ENCODE peak calls at places on chromosomes 4 and X, in seven cellular contexts. One of them, this sample, is unnamed.

GRCh38 chr4:86482851-86483490 is 111.1 kb upstream of the PTPN13 start:
- ATAC-seq in GM12878: peak
- ATAC-seq in left lung: no peak
- ATAC-seq in CD8-positive, alpha-beta T cell: no peak
- ATAC-seq in left ventricle myocardium superior: no peak
- ATAC-seq in PC-3: no peak
- ATAC-seq in stimulated activated naive CD8-positive, alpha-beta T cell treated with anti-CD3 and anti-CD28 coated beads, Interleukin-15, Interleukin-2, amounts not matched to agents 100 U/mL and 50 U/mL, for 24 hours: no peak
- ATAC-seq in this sample: no peak

GRCh38 chr4:82223715-82224114 is 150.1 kb downstream of the HNRNPD start:
- ATAC-seq in GM12878: no peak
- ATAC-seq in left lung: peak
- ATAC-seq in CD8-positive, alpha-beta T cell: peak
- ATAC-seq in left ventricle myocardium superior: peak
- ATAC-seq in PC-3: no peak
- ATAC-seq in stimulated activated naive CD8-positive, alpha-beta T cell treated with anti-CD3 and anti-CD28 coated beads, Interleukin-15, Interleukin-2, amounts not matched to agents 100 U/mL and 50 U/mL, for 24 hours: no peak
- ATAC-seq in this sample: no peak

GRCh38 chr4:38949416-38950051 is 81.9 kb downstream of the FAM114A1 start:
- ATAC-seq in GM12878: peak
- ATAC-seq in left lung: no peak
- ATAC-seq in CD8-positive, alpha-beta T cell: peak
- ATAC-seq in left ventricle myocardium superior: no peak
- ATAC-seq in PC-3: peak
- ATAC-seq in stimulated activated naive CD8-positive, alpha-beta T cell treated with anti-CD3 and anti-CD28 coated beads, Interleukin-15, Interleukin-2, amounts not matched to agents 100 U/mL and 50 U/mL, for 24 hours: peak
- ATAC-seq in this sample: peak

GRCh38 chr4:40283968-40284367 is 51.2 kb upstream of the CHRNA9 start:
- ATAC-seq in GM12878: peak
- ATAC-seq in left lung: no peak
- ATAC-seq in CD8-positive, alpha-beta T cell: peak
- ATAC-seq in left ventricle myocardium superior: no peak
- ATAC-seq in PC-3: peak
- ATAC-seq in stimulated activated naive CD8-positive, alpha-beta T cell treated with anti-CD3 and anti-CD28 coated beads, Interleukin-15, Interleukin-2, amounts not matched to agents 100 U/mL and 50 U/mL, for 24 hours: peak
- ATAC-seq in this sample: peak

GRCh38 chr4:111066001-111066400 is 443.1 kb upstream of the PITX2 start:
- ATAC-seq in GM12878: no peak
- ATAC-seq in left lung: no peak
- ATAC-seq in CD8-positive, alpha-beta T cell: no peak
- ATAC-seq in left ventricle myocardium superior: no peak
- ATAC-seq in PC-3: no peak
- ATAC-seq in stimulated activated naive CD8-positive, alpha-beta T cell treated with anti-CD3 and anti-CD28 coated beads, Interleukin-15, Interleukin-2, amounts not matched to agents 100 U/mL and 50 U/mL, for 24 hours: no peak
- ATAC-seq in this sample: no peak

GRCh38 chr4:15413623-15414019 is 14.2 kb upstream of the C1QTNF7 start:
- ATAC-seq in GM12878: no peak
- ATAC-seq in left lung: no peak
- ATAC-seq in CD8-positive, alpha-beta T cell: no peak
- ATAC-seq in left ventricle myocardium superior: no peak
- ATAC-seq in PC-3: no peak
- ATAC-seq in stimulated activated naive CD8-positive, alpha-beta T cell treated with anti-CD3 and anti-CD28 coated beads, Interleukin-15, Interleukin-2, amounts not matched to agents 100 U/mL and 50 U/mL, for 24 hours: no peak
- ATAC-seq in this sample: peak

GRCh38 chrX:10098235-10098819 is 58.4 kb upstream of the CLCN4 start:
- ATAC-seq in GM12878: peak
- ATAC-seq in left lung: peak
- ATAC-seq in CD8-positive, alpha-beta T cell: peak
- ATAC-seq in left ventricle myocardium superior: no peak
- ATAC-seq in PC-3: no peak
- ATAC-seq in stimulated activated naive CD8-positive, alpha-beta T cell treated with anti-CD3 and anti-CD28 coated beads, Interleukin-15, Interleukin-2, amounts not matched to agents 100 U/mL and 50 U/mL, for 24 hours: peak
- ATAC-seq in this sample: peak

GRCh38 chr4:127140306-127140705 is 492.5 kb upstream of the INTU start:
- ATAC-seq in GM12878: no peak
- ATAC-seq in left lung: no peak
- ATAC-seq in CD8-positive, alpha-beta T cell: no peak
- ATAC-seq in left ventricle myocardium superior: no peak
- ATAC-seq in PC-3: peak
- ATAC-seq in stimulated activated naive CD8-positive, alpha-beta T cell treated with anti-CD3 and anti-CD28 coated beads, Interleukin-15, Interleukin-2, amounts not matched to agents 100 U/mL and 50 U/mL, for 24 hours: no peak
- ATAC-seq in this sample: no peak

GRCh38 chr4:36341936-36342335 is 60.5 kb downstream of the DTHD1 start:
- ATAC-seq in GM12878: no peak
- ATAC-seq in left lung: no peak
- ATAC-seq in CD8-positive, alpha-beta T cell: no peak
- ATAC-seq in left ventricle myocardium superior: no peak
- ATAC-seq in PC-3: no peak
- ATAC-seq in stimulated activated naive CD8-positive, alpha-beta T cell treated with anti-CD3 and anti-CD28 coated beads, Interleukin-15, Interleukin-2, amounts not matched to agents 100 U/mL and 50 U/mL, for 24 hours: no peak
- ATAC-seq in this sample: no peak

GRCh38 chrX:124354648-124355047 is 8.3 kb downstream of the SH2D1A start:
- ATAC-seq in GM12878: no peak
- ATAC-seq in left lung: no peak
- ATAC-seq in CD8-positive, alpha-beta T cell: no peak
- ATAC-seq in left ventricle myocardium superior: no peak
- ATAC-seq in PC-3: peak
- ATAC-seq in stimulated activated naive CD8-positive, alpha-beta T cell treated with anti-CD3 and anti-CD28 coated beads, Interleukin-15, Interleukin-2, amounts not matched to agents 100 U/mL and 50 U/mL, for 24 hours: no peak
- ATAC-seq in this sample: no peak